ENCODE peak calls at places on chromosomes 1 and 21, in ten cellular contexts. Y, E, C, X, H, U, V, L, A and S are unnamed samples.

GRCh38 chr1:32881871-32882850 is 4.1 kb upstream of the HPCA start:
- DNase-seq in Y (no peak), E (no peak), C (peak), X (no peak), H (no peak), U (no peak), V (peak), L (no peak), A (no peak), S (no peak)

GRCh38 chr1:110436635-110437034 is 14.3 kb upstream of the PROK1 start:
- DNase-seq in Y (peak), E (no peak), C (no peak), X (no peak), H (peak), U (no peak), V (no peak), L (no peak), A (no peak), S (no peak)

GRCh38 chr21:33441489-33442477 is 38.0 kb downstream of the TMEM50B start:
- DNase-seq in Y (peak), E (peak), C (peak), X (peak), H (no peak), U (no peak), V (no peak), L (no peak), A (no peak), S (peak)

GRCh38 chr1:66532798-66533783 is 862 bp upstream of the SGIP1 start:
- DNase-seq in Y (peak), E (no peak), C (peak), X (no peak), H (peak), U (no peak), V (no peak), L (no peak), A (no peak), S (no peak)

GRCh38 chr1:151763990-151764389 is 694 bp upstream of the MRPL9 start:
- DNase-seq in Y (no peak), E (no peak), C (no peak), X (no peak), H (no peak), U (no peak), V (no peak), L (no peak), A (no peak), S (no peak)

GRCh38 chr1:145695781-145696629 is 11.2 kb downstream of the PDZK1 start:
- DNase-seq in Y (no peak), E (no peak), C (no peak), X (no peak), H (no peak), U (no peak), V (no peak), L (no peak), A (no peak), S (no peak)

GRCh38 chr1:18573170-18573569 is 57.5 kb upstream of the PAX7 start:
- DNase-seq in Y (no peak), E (no peak), C (no peak), X (no peak), H (no peak), U (no peak), V (no peak), L (no peak), A (no peak), S (no peak)

GRCh38 chr1:245715291-245715701 is 560.5 kb downstream of the KIF26B start:
- DNase-seq in Y (peak), E (peak), C (no peak), X (no peak), H (no peak), U (no peak), V (no peak), L (no peak), A (no peak), S (no peak)

GRCh38 chr1:155117610-155118009 is 10.1 kb upstream of the EFNA1 start:
- DNase-seq in Y (no peak), E (no peak), C (no peak), X (no peak), H (no peak), U (no peak), V (no peak), L (no peak), A (no peak), S (no peak)

GRCh38 chr1:235100124-235100801 is 28.4 kb downstream of the TOMM20 start:
- DNase-seq in Y (no peak), E (no peak), C (no peak), X (peak), H (peak), U (no peak), V (no peak), L (no peak), A (no peak), S (no peak)

GRCh38 chr1:203516906-203517305 is 23.0 kb downstream of the OPTC start:
- DNase-seq in Y (no peak), E (no peak), C (no peak), X (no peak), H (no peak), U (no peak), V (no peak), L (no peak), A (no peak), S (no peak)

GRCh38 chr1:26285366-26286063 is 5.6 kb downstream of the SH3BGRL3 start:
- DNase-seq in Y (no peak), E (no peak), C (no peak), X (peak), H (no peak), U (no peak), V (no peak), L (no peak), A (no peak), S (no peak)

GRCh38 chr1:200929530-200930278 is 35.0 kb downstream of the INAVA start:
- DNase-seq in Y (no peak), E (no peak), C (no peak), X (no peak), H (no peak), U (no peak), V (no peak), L (no peak), A (no peak), S (no peak)

GRCh38 chr1:7644906-7645750 is 126.0 kb upstream of the VAMP3 start:
- DNase-seq in Y (peak), E (peak), C (peak), X (peak), H (peak), U (no peak), V (peak), L (no peak), A (no peak), S (no peak)

GRCh38 chr1:96579639-96580038 is 141.9 kb upstream of the PTBP2 start:
- DNase-seq in Y (peak), E (no peak), C (no peak), X (no peak), H (peak), U (no peak), V (no peak), L (no peak), A (no peak), S (no peak)

GRCh38 chr1:234556245-234556943 is 53.6 kb downstream of the IRF2BP2 start:
- DNase-seq in Y (no peak), E (no peak), C (no peak), X (no peak), H (no peak), U (no peak), V (no peak), L (no peak), A (no peak), S (no peak)

GRCh38 chr1:67793562-67793961 is 39.7 kb downstream of the GNG12 start:
- DNase-seq in Y (peak), E (no peak), C (no peak), X (no peak), H (no peak), U (no peak), V (no peak), L (no peak), A (peak), S (no peak)

GRCh38 chr1:205939690-205940330 is 3.4 kb downstream of the SLC26A9 start:
- DNase-seq in Y (no peak), E (no peak), C (peak), X (no peak), H (no peak), U (no peak), V (peak), L (no peak), A (no peak), S (no peak)

GRCh38 chr1:94790246-94790645 is 29.9 kb upstream of the SLC44A3 start:
- DNase-seq in Y (peak), E (no peak), C (no peak), X (no peak), H (no peak), U (no peak), V (no peak), L (no peak), A (no peak), S (no peak)

GRCh38 chr1:164823486-164824279 is 264.7 kb downstream of the PBX1 start:
- DNase-seq in Y (peak), E (no peak), C (peak), X (no peak), H (no peak), U (peak), V (no peak), L (no peak), A (no peak), S (no peak)

GRCh38 chr21:46229133-46229922 is 754 bp upstream of the LSS start:
- DNase-seq in Y (no peak), E (peak), C (peak), X (no peak), H (no peak), U (peak), V (no peak), L (no peak), A (no peak), S (peak)

GRCh38 chr21:45130324-45130774 is 56.0 kb downstream of the ADARB1 start:
- DNase-seq in Y (peak), E (peak), C (no peak), X (no peak), H (peak), U (peak), V (no peak), L (no peak), A (no peak), S (peak)

GRCh38 chr1:202796670-202797069 is 11.6 kb downstream of the KDM5B start:
- DNase-seq in Y (no peak), E (no peak), C (no peak), X (no peak), H (no peak), U (no peak), V (no peak), L (no peak), A (peak), S (no peak)

GRCh38 chr1:177847843-177848242 is 122.0 kb downstream of the SEC16B start:
- DNase-seq in Y (peak), E (no peak), C (no peak), X (no peak), H (no peak), U (no peak), V (no peak), L (no peak), A (peak), S (no peak)

GRCh38 chr1:147052143-147052542 is 114.0 kb downstream of the NBPF12 start:
- DNase-seq in Y (no peak), E (no peak), C (no peak), X (no peak), H (no peak), U (no peak), V (no peak), L (no peak), A (no peak), S (no peak)

GRCh38 chr1:90362163-90362562 is 354.9 kb downstream of the BARHL2 start:
- DNase-seq in Y (no peak), E (no peak), C (no peak), X (no peak), H (no peak), U (no peak), V (no peak), L (no peak), A (peak), S (no peak)

GRCh38 chr1:37471345-37472231 is 2.8 kb upstream of the ZC3H12A start:
- DNase-seq in Y (peak), E (peak), C (peak), X (peak), H (peak), U (peak), V (peak), L (peak), A (no peak), S (no peak)

GRCh38 chr1:212596798-212597197 is 11.8 kb upstream of the ATF3 start:
- DNase-seq in Y (no peak), E (no peak), C (no peak), X (no peak), H (no peak), U (no peak), V (no peak), L (no peak), A (peak), S (no peak)

GRCh38 chr1:951364-951763 is 7.7 kb downstream of the NOC2L start:
- DNase-seq in Y (peak), E (no peak), C (no peak), X (no peak), H (no peak), U (no peak), V (no peak), L (no peak), A (no peak), S (no peak)

GRCh38 chr1:116717318-116717717 is 36.9 kb upstream of the CD2 start:
- DNase-seq in Y (no peak), E (no peak), C (no peak), X (no peak), H (no peak), U (no peak), V (no peak), L (no peak), A (no peak), S (no peak)

DNA sequence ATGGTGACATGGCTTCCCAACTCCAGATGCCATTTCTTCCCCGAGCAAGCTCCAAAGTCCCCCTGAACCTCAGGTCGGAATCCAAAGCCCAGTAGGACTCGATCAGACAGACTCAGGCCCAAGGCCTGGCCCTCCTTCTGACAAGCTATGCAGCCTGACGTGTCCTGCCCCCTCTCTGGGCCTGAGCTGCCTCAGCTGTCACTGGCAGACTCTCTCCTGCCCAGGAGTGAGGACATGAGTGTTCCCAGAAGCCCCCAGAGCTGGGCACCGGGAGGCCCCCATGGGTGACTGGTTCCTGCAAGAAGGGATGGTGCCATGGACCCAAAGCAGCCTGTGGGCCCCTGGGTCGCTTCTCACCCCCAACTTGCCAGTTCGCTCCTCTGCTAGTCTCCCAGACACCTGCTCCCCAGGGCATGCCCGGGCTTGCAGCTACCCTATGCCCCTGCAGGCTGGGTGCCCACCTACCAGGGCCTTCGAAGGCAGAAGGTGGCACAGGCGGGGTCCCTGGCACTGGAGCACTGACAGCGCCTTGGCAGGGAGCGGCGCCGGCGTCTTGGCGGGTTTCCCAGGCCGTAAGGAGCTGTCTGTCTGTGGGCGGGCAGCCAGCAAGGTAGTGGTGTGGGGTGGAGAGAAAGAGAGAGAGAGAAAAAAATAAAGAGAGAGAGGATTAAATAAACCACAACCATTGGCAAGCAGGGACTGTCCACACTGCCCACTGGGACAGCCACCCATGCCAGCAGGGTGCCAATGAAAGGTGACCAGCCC is 2.3 kb downstream of the EDN2 start:
- DNase-seq in Y (no peak), E (no peak), C (peak), X (peak), H (peak), U (no peak), V (peak), L (no peak), A (no peak), S (no peak)
- TF ChIP-seq POLR2A in Y (no peak), E (no peak), C (no peak), X (no peak), H (no peak), U (no peak), V (no peak), L (no peak), A (no peak), S (no peak)

GRCh38 chr1:17440074-17440826 is 773 bp upstream of the RCC2 start:
- DNase-seq in Y (no peak), E (no peak), C (no peak), X (no peak), H (peak), U (no peak), V (no peak), L (no peak), A (no peak), S (no peak)

GRCh38 chr1:17440827-17441168 is 1.3 kb upstream of the RCC2 start:
- DNase-seq in Y (no peak), E (no peak), C (no peak), X (no peak), H (no peak), U (no peak), V (no peak), L (no peak), A (no peak), S (no peak)

GRCh38 chr1:17438176-17438976 is 1.1 kb downstream of the RCC2 start:
- DNase-seq in Y (peak), E (no peak), C (peak), X (peak), H (peak), U (peak), V (peak), L (peak), A (peak), S (no peak)

GRCh38 chr1:17438977-17439249 is 564 bp downstream of the RCC2 start:
- DNase-seq in Y (no peak), E (no peak), C (no peak), X (no peak), H (no peak), U (no peak), V (no peak), L (no peak), A (no peak), S (no peak)

GRCh38 chr1:17439250-17440073 is at the start of gene RCC2:
- DNase-seq in Y (peak), E (no peak), C (peak), X (peak), H (peak), U (peak), V (peak), L (no peak), A (no peak), S (peak)
- TF ChIP-seq POLR2A in Y (peak), E (peak), C (no peak), X (no peak), H (no peak), U (no peak), V (no peak), L (no peak), A (no peak), S (peak)

DNA sequence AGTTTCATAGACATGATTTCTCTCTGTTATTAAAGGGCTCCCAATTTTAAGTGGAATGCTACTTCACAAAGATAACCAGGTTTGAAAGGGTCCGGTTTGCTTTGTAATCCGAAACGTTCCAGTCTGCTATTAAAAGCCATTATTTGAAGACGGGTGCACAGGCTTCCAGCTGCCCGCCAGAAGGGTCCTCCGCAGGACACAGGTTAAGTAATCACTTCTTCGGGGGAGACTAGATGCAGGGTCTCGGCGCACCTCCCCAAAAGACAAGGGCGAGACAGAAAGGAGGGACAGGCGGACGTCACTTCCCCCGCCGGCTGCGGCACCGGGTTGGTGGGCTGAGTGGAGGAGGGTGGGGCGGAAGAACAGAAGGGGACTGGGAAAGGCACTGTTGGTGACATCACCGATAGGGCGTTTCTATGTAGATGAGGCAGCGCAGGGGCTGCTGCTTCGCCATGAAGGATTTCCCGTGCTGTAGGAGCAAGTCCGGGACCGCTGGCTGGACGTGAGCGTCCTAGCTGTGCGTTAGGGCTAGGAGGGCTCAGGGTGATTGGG is 8.9 kb downstream of the RNU1-2 start:
- DNase-seq in Y (peak), E (peak), C (peak), X (peak), H (peak), U (peak), V (peak), L (peak), A (peak), S (peak)
- TF ChIP-seq POLR2A in Y (no peak), E (peak), C (peak), X (no peak), H (peak), U (peak), V (no peak), L (peak), A (peak), S (no peak)

GRCh38 chr1:228335406-228336307 is 71.0 kb downstream of the TRIM11 start:
- DNase-seq in Y (no peak), E (no peak), C (no peak), X (peak), H (no peak), U (peak), V (no peak), L (peak), A (no peak), S (no peak)
- TF ChIP-seq POLR2A in Y (no peak), E (no peak), C (no peak), X (no peak), H (no peak), U (no peak), V (no peak), L (no peak), A (no peak), S (no peak)

GRCh38 chr1:27556781-27557595 is 47.0 kb downstream of the AHDC1 start:
- DNase-seq in Y (peak), E (peak), C (peak), X (peak), H (peak), U (peak), V (peak), L (peak), A (peak), S (peak)
- TF ChIP-seq POLR2A in Y (no peak), E (no peak), C (no peak), X (no peak), H (no peak), U (no peak), V (no peak), L (no peak), A (no peak), S (no peak)

GRCh38 chr21:43864806-43865470 is at the start of gene AGPAT3:
- DNase-seq in Y (no peak), E (peak), C (peak), X (no peak), H (peak), U (peak), V (no peak), L (no peak), A (no peak), S (peak)
- TF ChIP-seq POLR2A in Y (no peak), E (peak), C (no peak), X (no peak), H (no peak), U (no peak), V (no peak), L (no peak), A (no peak), S (no peak)

DNA sequence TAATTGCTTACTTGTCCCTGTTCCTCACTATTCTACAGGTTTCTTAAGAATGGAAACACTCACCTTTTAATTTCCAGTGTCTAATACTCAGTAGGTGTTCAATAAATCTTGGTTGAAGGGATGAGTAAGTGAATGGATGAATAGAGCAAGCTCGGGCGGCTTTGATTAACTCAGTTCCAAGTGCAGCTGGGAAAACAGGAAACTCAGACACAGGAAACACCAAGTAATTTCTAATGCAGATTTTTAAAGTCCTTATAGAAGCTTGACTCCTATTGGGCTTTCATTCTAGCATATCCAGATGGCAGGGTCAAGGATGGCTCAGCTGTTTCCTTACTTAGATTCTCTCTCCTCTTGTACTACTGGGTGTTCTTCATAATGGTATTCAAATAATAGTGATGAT is 14.0 kb downstream of the CAMK1G start:
- DNase-seq in Y (no peak), E (no peak), C (no peak), X (no peak), H (no peak), U (no peak), V (no peak), L (no peak), A (no peak), S (no peak)
- TF ChIP-seq POLR2A in Y (no peak), E (no peak), C (no peak), X (no peak), H (no peak), U (no peak), V (no peak), L (no peak), A (no peak), S (no peak)